ENCODE peak calls at places on chromosomes 3 and 15, in five cellular contexts. One of them, this sample, is unnamed.

GRCh38 chr3:43994594-43995077 is 247.1 kb upstream of the TOPAZ1 start:
- DNase-seq in astrocyte: no peak
- DNase-seq in H9: peak; percentile 45
- DNase-seq in upper lobe of right lung: no peak
- DNase-seq in uterus: no peak
- DNase-seq in this sample: no peak

GRCh38 chr3:8663177-8664061 is 18.8 kb upstream of the SSUH2 start:
- DNase-seq in upper lobe of right lung: no peak
- DNase-seq in H9: peak; percentile 85
- DNase-seq in astrocyte: peak; percentile 50
- DNase-seq in uterus: no peak
- DNase-seq in this sample: no peak

GRCh38 chr3:190265795-190266194 is 56.5 kb downstream of the CLDN1 start:
- DNase-seq in upper lobe of right lung: no peak
- DNase-seq in H9: no peak
- DNase-seq in astrocyte: peak; percentile 84
- DNase-seq in uterus: no peak
- DNase-seq in this sample: peak; percentile 91

GRCh38 chr3:38122712-38123290 is 14.1 kb downstream of the ACAA1 start:
- DNase-seq in upper lobe of right lung: no peak
- DNase-seq in uterus: no peak
- DNase-seq in H9: no peak
- DNase-seq in astrocyte: no peak
- DNase-seq in this sample: peak; percentile 43

GRCh38 chr15:57589276-57590073 is 2.2 kb upstream of the MYZAP start:
- DNase-seq in uterus: no peak
- DNase-seq in astrocyte: no peak
- DNase-seq in upper lobe of right lung: no peak
- DNase-seq in H9: no peak
- DNase-seq in this sample: no peak

GRCh38 chr15:66901336-66902100 is 163.9 kb upstream of the SMAD3 start:
- DNase-seq in H9: no peak
- DNase-seq in uterus: no peak
- DNase-seq in upper lobe of right lung: no peak
- DNase-seq in astrocyte: peak; percentile 45
- DNase-seq in this sample: peak; percentile 38

GRCh38 chr3:159669024-159669476 is 319.6 kb upstream of the IL12A start:
- DNase-seq in H9: no peak
- DNase-seq in uterus: no peak
- DNase-seq in astrocyte: peak; percentile 44
- DNase-seq in upper lobe of right lung: no peak
- DNase-seq in this sample: no peak

GRCh38 chr3:49028298-49028672 is 913 bp downstream of the IMPDH2 start:
- DNase-seq in astrocyte: no peak
- DNase-seq in uterus: no peak
- DNase-seq in upper lobe of right lung: no peak
- DNase-seq in H9: no peak
- DNase-seq in this sample: no peak

GRCh38 chr15:78073026-78073425 is 4.5 kb downstream of the TBC1D2B start:
- DNase-seq in H9: no peak
- DNase-seq in astrocyte: no peak
- DNase-seq in uterus: no peak
- DNase-seq in upper lobe of right lung: no peak
- DNase-seq in this sample: no peak

GRCh38 chr3:62229201-62229600 is 144.1 kb downstream of the FEZF2 start:
- DNase-seq in upper lobe of right lung: no peak
- DNase-seq in astrocyte: no peak
- DNase-seq in uterus: no peak
- DNase-seq in H9: no peak
- DNase-seq in this sample: no peak

GRCh38 chr3:178289544-178290160 is 246.6 kb upstream of the KCNMB2 start:
- DNase-seq in upper lobe of right lung: no peak
- DNase-seq in astrocyte: no peak
- DNase-seq in H9: no peak
- DNase-seq in uterus: peak; percentile 43
- DNase-seq in this sample: no peak

GRCh38 chr15:67834593-67835348 is 5.1 kb downstream of the RNU6-1 start:
- DNase-seq in H9: no peak
- DNase-seq in uterus: no peak
- DNase-seq in upper lobe of right lung: no peak
- DNase-seq in astrocyte: no peak
- DNase-seq in this sample: peak; percentile 66

GRCh38 chr15:59329570-59330350 is 42.9 kb downstream of the MYO1E start:
- DNase-seq in H9: no peak
- DNase-seq in astrocyte: peak; percentile 96
- DNase-seq in upper lobe of right lung: no peak
- DNase-seq in uterus: no peak
- DNase-seq in this sample: no peak

GRCh38 chr15:92907229-92907628 is 7.1 kb downstream of the CHD2 start:
- DNase-seq in H9: no peak
- DNase-seq in upper lobe of right lung: no peak
- DNase-seq in uterus: no peak
- DNase-seq in astrocyte: peak; percentile 51
- DNase-seq in this sample: no peak

GRCh38 chr3:134711284-134711683 is 60.5 kb upstream of the KY start:
- DNase-seq in H9: no peak
- DNase-seq in astrocyte: peak; percentile 15
- DNase-seq in upper lobe of right lung: no peak
- DNase-seq in uterus: no peak
- DNase-seq in this sample: no peak

GRCh38 chr15:63752075-63752684 is 81.6 kb downstream of the HERC1 start:
- DNase-seq in astrocyte: peak; percentile 25
- DNase-seq in uterus: no peak
- DNase-seq in H9: no peak
- DNase-seq in upper lobe of right lung: no peak
- DNase-seq in this sample: no peak

GRCh38 chr3:191051037-191051436 is 148.0 kb upstream of the OSTN start:
- DNase-seq in astrocyte: peak; percentile 15
- DNase-seq in upper lobe of right lung: no peak
- DNase-seq in uterus: no peak
- DNase-seq in H9: no peak
- DNase-seq in this sample: no peak

GRCh38 chr3:33980252-33980651 is 181.8 kb downstream of the PDCD6IP start:
- DNase-seq in uterus: no peak
- DNase-seq in H9: no peak
- DNase-seq in astrocyte: peak; percentile 38
- DNase-seq in upper lobe of right lung: no peak
- DNase-seq in this sample: no peak

GRCh38 chr15:74614744-74615312 is 808 bp upstream of the CLK3 start:
- DNase-seq in H9: peak; percentile 61
- DNase-seq in upper lobe of right lung: peak; percentile 94
- DNase-seq in astrocyte: peak; percentile 46
- DNase-seq in uterus: no peak
- DNase-seq in this sample: no peak

GRCh38 chr15:62749445-62749844 is 293.1 kb upstream of the TPM1 start:
- DNase-seq in astrocyte: no peak
- DNase-seq in uterus: no peak
- DNase-seq in upper lobe of right lung: no peak
- DNase-seq in H9: no peak
- DNase-seq in this sample: no peak

GRCh38 chr15:56017920-56018319 is 24.5 kb upstream of the NEDD4 start:
- DNase-seq in H9: no peak
- DNase-seq in uterus: no peak
- DNase-seq in upper lobe of right lung: no peak
- DNase-seq in astrocyte: no peak
- DNase-seq in this sample: no peak

GRCh38 chr3:26731843-26732242 is 109.3 kb downstream of the LRRC3B start:
- DNase-seq in upper lobe of right lung: no peak
- DNase-seq in uterus: no peak
- DNase-seq in astrocyte: no peak
- DNase-seq in H9: no peak
- DNase-seq in this sample: no peak

GRCh38 chr3:172411478-172411947 is 36.7 kb downstream of the GHSR start:
- DNase-seq in uterus: no peak
- DNase-seq in H9: no peak
- DNase-seq in upper lobe of right lung: no peak
- DNase-seq in astrocyte: no peak
- DNase-seq in this sample: no peak

GRCh38 chr3:136336329-136337100 is 86.4 kb downstream of the PCCB start:
- DNase-seq in astrocyte: peak; percentile 62
- DNase-seq in H9: no peak
- DNase-seq in uterus: no peak
- DNase-seq in upper lobe of right lung: no peak
- DNase-seq in this sample: no peak

GRCh38 chr15:86163771-86164170 is 84.1 kb downstream of the AGBL1 start:
- DNase-seq in upper lobe of right lung: no peak
- DNase-seq in H9: no peak
- DNase-seq in uterus: peak; percentile 43
- DNase-seq in astrocyte: no peak
- DNase-seq in this sample: no peak

GRCh38 chr15:40252438-40253178 is 13.7 kb downstream of the PAK6 start:
- DNase-seq in upper lobe of right lung: peak; percentile 86
- DNase-seq in astrocyte: no peak
- DNase-seq in H9: peak; percentile 70
- DNase-seq in uterus: no peak
- DNase-seq in this sample: peak; percentile 74

GRCh38 chr3:47714606-47715005 is 67.1 kb downstream of the SMARCC1 start:
- DNase-seq in astrocyte: no peak
- DNase-seq in uterus: no peak
- DNase-seq in H9: no peak
- DNase-seq in upper lobe of right lung: no peak
- DNase-seq in this sample: no peak

GRCh38 chr15:91109885-91110284 is 9.8 kb downstream of the SV2B start:
- DNase-seq in H9: no peak
- DNase-seq in upper lobe of right lung: no peak
- DNase-seq in astrocyte: no peak
- DNase-seq in uterus: no peak
- DNase-seq in this sample: no peak

GRCh38 chr3:114848087-114848486 is 299.0 kb downstream of the ZBTB20 start:
- DNase-seq in astrocyte: no peak
- DNase-seq in H9: no peak
- DNase-seq in uterus: no peak
- DNase-seq in upper lobe of right lung: peak; percentile 7
- DNase-seq in this sample: no peak

GRCh38 chr3:114847564-114847963 is 299.5 kb downstream of the ZBTB20 start:
- DNase-seq in H9: no peak
- DNase-seq in upper lobe of right lung: no peak
- DNase-seq in uterus: no peak
- DNase-seq in astrocyte: no peak
- DNase-seq in this sample: no peak

GRCh38 chr3:114852974-114853373 is 294.1 kb downstream of the ZBTB20 start:
- DNase-seq in astrocyte: no peak
- DNase-seq in uterus: no peak
- DNase-seq in upper lobe of right lung: no peak
- DNase-seq in H9: no peak
- DNase-seq in this sample: no peak

GRCh38 chr3:114848643-114849350 is 298.3 kb downstream of the ZBTB20 start:
- DNase-seq in H9: no peak
- DNase-seq in astrocyte: no peak
- DNase-seq in uterus: no peak
- DNase-seq in upper lobe of right lung: no peak
- DNase-seq in this sample: no peak

DNA sequence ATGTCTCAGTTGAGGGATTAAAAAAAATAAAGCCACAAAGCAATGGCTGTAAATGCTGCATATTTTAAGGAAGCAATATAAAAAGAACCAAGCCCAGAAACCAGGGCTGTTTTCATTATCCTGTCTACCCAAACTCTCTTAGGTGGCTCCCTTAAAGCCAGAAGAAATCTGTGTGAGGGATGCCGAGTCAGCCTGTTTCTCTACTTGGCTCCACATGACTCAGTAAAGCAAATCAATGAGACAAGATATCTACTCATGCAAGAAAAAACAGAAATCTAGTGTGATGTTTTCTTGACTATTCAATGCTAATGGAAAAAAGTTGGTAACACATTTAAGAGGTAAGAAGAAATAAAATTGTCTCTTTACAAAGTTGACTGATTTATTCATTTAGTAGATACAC is 296.2 kb downstream of the ZBTB20 start:
- DNase-seq in astrocyte: no peak
- DNase-seq in H9: no peak
- DNase-seq in upper lobe of right lung: no peak
- DNase-seq in uterus: no peak
- DNase-seq in this sample: no peak
- H3K4me1 ChIP-seq in astrocyte: no peaks in the 10 kb centered on the region
- H3K4me1 ChIP-seq in H9: no peaks in the 10 kb centered on the region
- H3K4me1 ChIP-seq in upper lobe of right lung: peaks cover 5% of the 10 kb centered on the region
- H3K4me1 ChIP-seq in uterus: no peaks in the 10 kb centered on the region
- H3K4me1 ChIP-seq in this sample: no peaks in the 10 kb centered on the region

GRCh38 chr3:6857510-6857909 is 3.4 kb upstream of the GRM7 start:
- DNase-seq in upper lobe of right lung: no peak
- DNase-seq in astrocyte: no peak
- DNase-seq in H9: no peak
- DNase-seq in uterus: no peak
- DNase-seq in this sample: no peak
- H3K27me3 ChIP-seq in upper lobe of right lung: peaks cover 29% of the 10 kb centered on the region
- H3K27me3 ChIP-seq in astrocyte: peaks cover 15% of the 10 kb centered on the region
- H3K27me3 ChIP-seq in H9: peaks cover 27% of the 10 kb centered on the region
- H3K27me3 ChIP-seq in uterus: no peaks in the 10 kb centered on the region
- H3K27me3 ChIP-seq in this sample: peaks cover 19% of the 10 kb centered on the region

GRCh38 chr15:65642588-65642987 is 20.9 kb downstream of the SLC24A1 start:
- DNase-seq in upper lobe of right lung: no peak
- DNase-seq in H9: no peak
- DNase-seq in uterus: no peak
- DNase-seq in astrocyte: no peak
- DNase-seq in this sample: no peak

GRCh38 chr15:65639509-65639908 is 17.8 kb downstream of the SLC24A1 start:
- DNase-seq in H9: no peak
- DNase-seq in upper lobe of right lung: no peak
- DNase-seq in uterus: no peak
- DNase-seq in astrocyte: no peak
- DNase-seq in this sample: no peak

GRCh38 chr15:65638107-65638506 is 16.4 kb downstream of the SLC24A1 start:
- DNase-seq in H9: peak; percentile 39
- DNase-seq in astrocyte: no peak
- DNase-seq in uterus: no peak
- DNase-seq in upper lobe of right lung: no peak
- DNase-seq in this sample: no peak

GRCh38 chr15:65641723-65642475 is 20.2 kb downstream of the SLC24A1 start:
- DNase-seq in upper lobe of right lung: no peak
- DNase-seq in astrocyte: no peak
- DNase-seq in H9: no peak
- DNase-seq in uterus: no peak
- DNase-seq in this sample: no peak

GRCh38 chr15:65638681-65639089 is 16.9 kb downstream of the SLC24A1 start:
- DNase-seq in H9: no peak
- DNase-seq in uterus: no peak
- DNase-seq in upper lobe of right lung: no peak
- DNase-seq in astrocyte: peak; percentile 71
- DNase-seq in this sample: no peak
- TF ChIP-seq CTCF in H9: peak; percentile 88
- TF ChIP-seq CTCF in uterus: peak; percentile 76
- TF ChIP-seq CTCF in upper lobe of right lung: peak; percentile 81
- TF ChIP-seq CTCF in astrocyte: peak; percentile 72
- TF ChIP-seq CTCF in this sample: peak; percentile 99

DNA sequence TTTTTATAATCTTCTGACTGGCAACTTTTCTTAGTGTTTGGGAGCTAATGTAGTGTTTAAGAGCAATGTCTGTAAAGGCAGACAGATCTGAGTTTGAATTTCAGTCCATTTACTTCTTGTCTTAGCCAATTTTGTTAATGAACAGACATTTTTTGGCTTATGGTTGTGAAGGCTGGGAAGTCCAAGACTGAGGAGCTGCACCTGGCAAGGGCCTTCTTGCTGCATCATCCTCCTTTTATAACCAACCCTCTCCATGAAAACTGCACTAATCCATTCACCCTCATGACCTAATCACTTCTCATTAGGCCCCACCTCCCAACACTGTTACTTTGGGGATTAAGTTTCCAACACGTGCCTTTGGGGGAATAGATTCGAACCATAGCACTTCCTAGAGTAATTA is 164.5 kb downstream of the GAP43 start:
- DNase-seq in astrocyte: no peak
- DNase-seq in uterus: no peak
- DNase-seq in upper lobe of right lung: no peak
- DNase-seq in H9: no peak
- DNase-seq in this sample: no peak
- H3K4me1 ChIP-seq in astrocyte: peaks cover 56% of the 10 kb centered on the region
- H3K4me1 ChIP-seq in uterus: no peaks in the 10 kb centered on the region
- H3K4me1 ChIP-seq in upper lobe of right lung: peaks cover 7% of the 10 kb centered on the region
- H3K4me1 ChIP-seq in H9: no peaks in the 10 kb centered on the region
- H3K4me1 ChIP-seq in this sample: peaks cover 42% of the 10 kb centered on the region

This sample was measured in RWPE2.